ENCODE peak calls at places on chromosomes 3 and 15, in seven cellular contexts. One of them, this sample, is unnamed.

GRCh38 chr15:85554852-85555521 is 174.6 kb downstream of the AKAP13 start:
- DNase-seq in HL-60: peak
- DNase-seq in AG04449: no peak
- DNase-seq in activated CD4-positive, alpha-beta T cell treated with anti-CD3 and anti-CD28 coated beads, Interleukin-2, amount 50 U/mL, for 48 hours: no peak
- DNase-seq in iris pigment epithelial cell: no peak
- DNase-seq in colonic mucosa: no peak
- DNase-seq in HT1080: no peak
- DNase-seq in this sample: no peak

GRCh38 chr3:40765884-40766283 is 241.1 kb downstream of the ZNF621 start:
- DNase-seq in HL-60: no peak
- DNase-seq in AG04449: no peak
- DNase-seq in activated CD4-positive, alpha-beta T cell treated with anti-CD3 and anti-CD28 coated beads, Interleukin-2, amount 50 U/mL, for 48 hours: no peak
- DNase-seq in iris pigment epithelial cell: no peak
- DNase-seq in colonic mucosa: no peak
- DNase-seq in HT1080: no peak
- DNase-seq in this sample: peak

GRCh38 chr3:78741066-78741645 is 1026.6 kb downstream of the ROBO1 start:
- DNase-seq in HL-60: no peak
- DNase-seq in AG04449: no peak
- DNase-seq in activated CD4-positive, alpha-beta T cell treated with anti-CD3 and anti-CD28 coated beads, Interleukin-2, amount 50 U/mL, for 48 hours: peak
- DNase-seq in iris pigment epithelial cell: no peak
- DNase-seq in colonic mucosa: no peak
- DNase-seq in HT1080: no peak
- DNase-seq in this sample: no peak

GRCh38 chr3:189186093-189186492 is 14.3 kb downstream of the TPRG1 start:
- DNase-seq in HL-60: no peak
- DNase-seq in AG04449: no peak
- DNase-seq in activated CD4-positive, alpha-beta T cell treated with anti-CD3 and anti-CD28 coated beads, Interleukin-2, amount 50 U/mL, for 48 hours: no peak
- DNase-seq in iris pigment epithelial cell: peak
- DNase-seq in colonic mucosa: no peak
- DNase-seq in HT1080: no peak
- DNase-seq in this sample: no peak

GRCh38 chr3:168933614-168934013 is 729.9 kb downstream of the MECOM start:
- DNase-seq in HL-60: no peak
- DNase-seq in AG04449: peak
- DNase-seq in activated CD4-positive, alpha-beta T cell treated with anti-CD3 and anti-CD28 coated beads, Interleukin-2, amount 50 U/mL, for 48 hours: no peak
- DNase-seq in iris pigment epithelial cell: peak
- DNase-seq in colonic mucosa: no peak
- DNase-seq in HT1080: peak
- DNase-seq in this sample: no peak

GRCh38 chr15:67776600-67776999 is 48.7 kb upstream of the SKOR1 start:
- DNase-seq in HL-60: no peak
- DNase-seq in AG04449: no peak
- DNase-seq in activated CD4-positive, alpha-beta T cell treated with anti-CD3 and anti-CD28 coated beads, Interleukin-2, amount 50 U/mL, for 48 hours: no peak
- DNase-seq in iris pigment epithelial cell: peak
- DNase-seq in colonic mucosa: no peak
- DNase-seq in HT1080: peak
- DNase-seq in this sample: no peak

GRCh38 chr3:79724206-79724605 is 43.6 kb downstream of the ROBO1 start:
- DNase-seq in HL-60: no peak
- DNase-seq in AG04449: no peak
- DNase-seq in activated CD4-positive, alpha-beta T cell treated with anti-CD3 and anti-CD28 coated beads, Interleukin-2, amount 50 U/mL, for 48 hours: no peak
- DNase-seq in iris pigment epithelial cell: peak
- DNase-seq in colonic mucosa: no peak
- DNase-seq in HT1080: no peak
- DNase-seq in this sample: no peak

GRCh38 chr3:181623924-181624694 is 87.6 kb upstream of the SOX2 start:
- DNase-seq in HL-60: no peak
- DNase-seq in AG04449: no peak
- DNase-seq in activated CD4-positive, alpha-beta T cell treated with anti-CD3 and anti-CD28 coated beads, Interleukin-2, amount 50 U/mL, for 48 hours: no peak
- DNase-seq in iris pigment epithelial cell: peak
- DNase-seq in colonic mucosa: no peak
- DNase-seq in HT1080: peak
- DNase-seq in this sample: no peak

GRCh38 chr3:125125822-125126245 is 70.0 kb upstream of the HEG1 start:
- DNase-seq in HL-60: peak
- DNase-seq in AG04449: peak
- DNase-seq in activated CD4-positive, alpha-beta T cell treated with anti-CD3 and anti-CD28 coated beads, Interleukin-2, amount 50 U/mL, for 48 hours: no peak
- DNase-seq in iris pigment epithelial cell: peak
- DNase-seq in colonic mucosa: no peak
- DNase-seq in HT1080: peak
- DNase-seq in this sample: no peak

GRCh38 chr3:56839784-56840724 is 38.3 kb upstream of the ARHGEF3 start:
- DNase-seq in HL-60: no peak
- DNase-seq in AG04449: no peak
- DNase-seq in activated CD4-positive, alpha-beta T cell treated with anti-CD3 and anti-CD28 coated beads, Interleukin-2, amount 50 U/mL, for 48 hours: no peak
- DNase-seq in iris pigment epithelial cell: peak
- DNase-seq in colonic mucosa: no peak
- DNase-seq in HT1080: peak
- DNase-seq in this sample: no peak